ENCODE peak calls at places on chromosomes 5 and 9, in ten cellular contexts. H is PC-9; Q is NCI-H187; C is activated CD8-positive, alpha-beta T cell treated with anti-CD3 and anti-CD28 coated beads, Interleukin-2, amount 10 ng/mL, durations not matched to agents 7 days and 5 days; S is activated CD8-positive, alpha-beta memory T cell treated with anti-CD3 and anti-CD28 coated beads for 4 hours; O is transverse colon; N is natural killer cell; P is mucosa of descending colon; Y is SW 1271; T is Kasumi-1. G is an unnamed sample.

GRCh38 chr9:136170291-136170901 is 34.5 kb downstream of the LHX3 start:
- DNase-seq in T (peak), P (no peak), Y (peak), S (peak), N (peak), Q (no peak), H (no peak), C (peak), O (peak), G (no peak)

GRCh38 chr9:134449180-134449916 is 123.1 kb downstream of the RXRA start:
- DNase-seq in Q (no peak), P (peak), O (peak), H (peak), S (peak), N (peak), T (peak), Y (peak), C (peak), G (peak)

GRCh38 chr5:157924931-157925729 is 66.2 kb upstream of the CLINT1 start:
- DNase-seq in S (no peak), O (peak), Q (no peak), Y (no peak), P (no peak), H (no peak), T (no peak), C (no peak), N (no peak), G (no peak)

GRCh38 chr5:126234563-126235195 is 188.5 kb upstream of the GRAMD2B start:
- DNase-seq in P (no peak), T (peak), C (no peak), O (peak), Y (no peak), Q (no peak), S (no peak), N (no peak), H (no peak), G (no peak)

GRCh38 chr9:98228392-98229089 is 26.9 kb downstream of the TBC1D2 start:
- DNase-seq in N (no peak), O (no peak), C (no peak), P (no peak), T (no peak), Q (no peak), H (no peak), S (no peak), Y (no peak), G (no peak)

GRCh38 chr5:170986598-170986997 is 124.8 kb downstream of the RANBP17 start:
- DNase-seq in S (no peak), T (peak), P (no peak), Y (peak), H (no peak), N (no peak), C (no peak), Q (no peak), O (no peak), G (no peak)

GRCh38 chr5:141757402-141757801 is 75.4 kb upstream of the ARAP3 start:
- DNase-seq in N (no peak), Y (peak), H (peak), P (no peak), C (no peak), Q (peak), O (peak), T (no peak), S (no peak), G (no peak)

GRCh38 chr5:180284161-180284560 is 7.7 kb downstream of the MAPK9 start:
- DNase-seq in P (no peak), H (no peak), T (peak), S (no peak), Q (no peak), O (no peak), C (no peak), Y (no peak), N (no peak), G (no peak)

GRCh38 chr5:150625164-150625535 is 15.3 kb upstream of the SYNPO start:
- DNase-seq in S (no peak), P (no peak), Y (no peak), H (no peak), T (no peak), C (no peak), O (no peak), Q (no peak), N (no peak), G (no peak)

GRCh38 chr5:106691701-106692100 is 979.0 kb downstream of the EFNA5 start:
- DNase-seq in P (no peak), O (no peak), H (no peak), T (no peak), Q (no peak), S (no peak), C (no peak), N (no peak), Y (no peak), G (no peak)

GRCh38 chr5:7015586-7016256 is 302.5 kb downstream of the TENT4A start:
- DNase-seq in Y (no peak), C (no peak), O (no peak), P (no peak), N (no peak), S (no peak), Q (no peak), H (peak), T (no peak), G (no peak)

GRCh38 chr9:120891255-120891954 is 14.4 kb upstream of the PHF19 start:
- DNase-seq in P (no peak), C (peak), O (no peak), T (no peak), N (no peak), Q (no peak), H (no peak), Y (no peak), S (no peak), G (no peak)

GRCh38 chr9:124839612-124840299 is 13.5 kb upstream of the WDR38 start:
- DNase-seq in T (no peak), H (no peak), C (no peak), P (peak), O (no peak), Y (no peak), Q (no peak), S (no peak), N (no peak), G (no peak)

GRCh38 chr5:71623221-71623794 is 36.2 kb downstream of the MCCC2 start:
- DNase-seq in O (no peak), Q (no peak), C (no peak), S (no peak), P (no peak), Y (no peak), H (no peak), N (no peak), T (no peak), G (no peak)

GRCh38 chr5:67648201-67648671 is 451.6 kb upstream of the CD180 start:
- DNase-seq in Y (no peak), S (no peak), T (no peak), H (no peak), O (peak), Q (peak), C (no peak), N (no peak), P (peak), G (no peak)

GRCh38 chr9:72816666-72817065 is 136.2 kb downstream of the ALDH1A1 start:
- DNase-seq in Q (no peak), P (no peak), C (no peak), O (no peak), N (no peak), H (no peak), Y (no peak), S (no peak), T (no peak), G (no peak)

GRCh38 chr5:87853541-87853940 is 415.1 kb downstream of the TMEM161B start:
- DNase-seq in P (no peak), O (no peak), T (no peak), S (no peak), Q (no peak), Y (no peak), C (no peak), H (no peak), N (no peak), G (no peak)

GRCh38 chr9:92947268-92948031 is at the start of gene FGD3:
- DNase-seq in Q (no peak), O (no peak), P (no peak), C (peak), Y (no peak), H (peak), N (no peak), T (peak), S (no peak), G (no peak)

GRCh38 chr5:180790020-180790419 is 12.6 kb downstream of the MGAT1 start:
- DNase-seq in Q (no peak), H (no peak), Y (no peak), C (no peak), O (no peak), N (no peak), P (no peak), T (peak), S (no peak), G (no peak)

GRCh38 chr5:144017119-144017518 is 153.3 kb downstream of the YIPF5 start:
- DNase-seq in C (no peak), H (no peak), Q (no peak), N (no peak), P (no peak), O (no peak), T (no peak), Y (no peak), S (no peak), G (no peak)

GRCh38 chr9:14563902-14564578 is 129.2 kb downstream of the ZDHHC21 start:
- DNase-seq in H (no peak), P (no peak), S (no peak), O (no peak), C (no peak), N (no peak), T (no peak), Y (no peak), Q (peak), G (no peak)

GRCh38 chr9:91555132-91555531 is 131.5 kb upstream of the NFIL3 start:
- DNase-seq in T (no peak), Y (no peak), H (no peak), N (no peak), S (no peak), C (no peak), Q (no peak), P (no peak), O (no peak), G (no peak)

GRCh38 chr5:124132843-124133242 is 613.6 kb downstream of the ZNF608 start:
- DNase-seq in T (no peak), Q (no peak), S (no peak), C (no peak), P (no peak), Y (no peak), H (no peak), O (no peak), N (no peak), G (no peak)

GRCh38 chr5:143054480-143054941 is 284.3 kb downstream of the ARHGAP26 start:
- DNase-seq in Y (no peak), H (no peak), N (no peak), C (no peak), S (no peak), O (peak), T (no peak), Q (no peak), P (no peak), G (no peak)

GRCh38 chr5:162768962-162769464 is 668.4 kb upstream of the CCNG1 start:
- DNase-seq in O (no peak), C (no peak), P (no peak), N (no peak), Y (no peak), S (no peak), T (no peak), Q (no peak), H (no peak), G (no peak)

GRCh38 chr9:98521141-98521540 is 187.6 kb downstream of the GABBR2 start:
- DNase-seq in O (no peak), S (no peak), Y (no peak), T (no peak), P (no peak), Q (no peak), C (no peak), N (no peak), H (no peak), G (no peak)

GRCh38 chr5:58182287-58182841 is 277.5 kb downstream of the PLK2 start:
- DNase-seq in C (no peak), P (no peak), N (no peak), Q (no peak), T (no peak), Y (no peak), O (no peak), H (no peak), S (no peak), G (no peak)

GRCh38 chr5:141850183-141850768 is 27.9 kb downstream of the PCDH1 start:
- DNase-seq in P (peak), N (no peak), Y (peak), O (no peak), T (no peak), C (peak), Q (no peak), S (no peak), H (no peak), G (no peak)

GRCh38 chr5:129904667-129905466 is 602 bp downstream of the CHSY3 start:
- DNase-seq in C (no peak), S (no peak), N (no peak), H (peak), T (no peak), P (peak), O (peak), Q (no peak), Y (peak), G (no peak)

GRCh38 chr5:151770383-151771258 is 1.1 kb upstream of the G3BP1 start:
- DNase-seq in C (no peak), O (peak), P (peak), N (no peak), Q (no peak), T (peak), Y (peak), S (peak), H (peak), G (peak)